ENCODE peak calls at places on chromosomes 6 and 20, in seven cellular contexts. O is astrocyte of the hippocampus, K is upper lobe of right lung, T is epithelial cell of prostate, I is lower lobe of right lung, M is aorta, B is AG08395. J is an unnamed sample.

GRCh38 chr6:24492475-24492874 is 2.3 kb upstream of the ALDH5A1 start:
- DNase-seq in I (no peak), O (peak; percentile 9), M (no peak), T (no peak), K (no peak), B (no peak), J (peak; percentile 38)

GRCh38 chr20:1130849-1131248 is 12.4 kb downstream of the PSMF1 start:
- DNase-seq in I (peak; percentile 80), B (no peak), M (peak; percentile 78), T (no peak), O (no peak), K (peak; percentile 74), J (no peak)

GRCh38 chr6:149963212-149963461 is 606 bp upstream of the ULBP1 start:
- DNase-seq in M (no peak), T (no peak), I (no peak), O (peak; percentile 69), K (no peak), B (peak; percentile 62), J (peak; percentile 54)

GRCh38 chr20:63540417-63541186 is 3.4 kb upstream of the PTK6 start:
- DNase-seq in K (no peak), B (peak; percentile 65), O (peak; percentile 34), M (no peak), I (no peak), T (no peak), J (no peak)

GRCh38 chr6:36559394-36559793 is 12.1 kb upstream of the STK38 start:
- DNase-seq in M (no peak), K (no peak), O (no peak), T (no peak), I (no peak), B (no peak), J (no peak)

GRCh38 chr6:67615796-67616195 is 1019.3 kb upstream of the ADGRB3 start:
- DNase-seq in I (no peak), O (peak; percentile 11), B (no peak), K (no peak), T (no peak), M (no peak), J (no peak)

GRCh38 chr6:142874676-142875075 is 70.3 kb downstream of the HIVEP2 start:
- DNase-seq in I (no peak), M (no peak), K (no peak), O (no peak), B (no peak), T (no peak), J (no peak)

GRCh38 chr6:113719056-113719455 is 138.1 kb upstream of the MARCKS start:
- DNase-seq in B (no peak), I (no peak), T (peak; percentile 29), O (no peak), K (no peak), M (no peak), J (no peak)

GRCh38 chr6:139395891-139396299 is 21.4 kb upstream of the CITED2 start:
- DNase-seq in K (no peak), O (no peak), I (no peak), T (no peak), M (no peak), B (no peak), J (no peak)

GRCh38 chr6:52221302-52221701 is 23.0 kb downstream of the IL17F start:
- DNase-seq in T (no peak), I (no peak), K (no peak), O (peak; percentile 12), M (no peak), B (no peak), J (no peak)

GRCh38 chr20:8267009-8267408 is 134.9 kb downstream of the PLCB1 start:
- DNase-seq in M (no peak), O (no peak), B (no peak), I (no peak), K (no peak), T (no peak), J (no peak)

GRCh38 chr20:63964412-63964811 is 5.3 kb downstream of the ZNF512B start:
- DNase-seq in O (no peak), I (no peak), T (no peak), B (no peak), M (peak; percentile 73), K (no peak), J (no peak)

GRCh38 chr6:2376429-2377355 is 131.3 kb upstream of the GMDS start:
- DNase-seq in K (no peak), M (no peak), I (no peak), O (peak; percentile 92), T (peak; percentile 43), B (peak; percentile 87), J (no peak)

J was measured in right atrium auricular region.